ENCODE peak calls at places on chromosomes 1 and 21, in nine cellular contexts. B is fibroblast of mammary gland, C is fibroblast of lung, Z is H1, K is kidney, P is ovary, Q is cardiac fibroblast, I is mammary epithelial cell, J is heart left ventricle. V is an unnamed sample.
A peak's percentile ranks its signal among the peaks of the same experiment; 100 is the strongest.

GRCh38 chr1:179230251-179230650 is 774 bp upstream of the ABL2 start:
- DNase-seq in B (peak; percentile 83), C (peak; percentile 69), Z (no peak), K (no peak), P (no peak), Q (peak; percentile 35), I (peak; percentile 32), J (no peak), V (no peak)

GRCh38 chr1:213564215-213564659 is 423.5 kb upstream of the PROX1 start:
- DNase-seq in B (peak; percentile 4), C (no peak), Z (no peak), K (no peak), P (no peak), Q (no peak), I (peak; percentile 34), J (no peak), V (no peak)

GRCh38 chr1:62371375-62371774 is 52.1 kb upstream of the KANK4 start:
- DNase-seq in B (no peak), C (no peak), Z (no peak), K (no peak), P (no peak), Q (no peak), I (no peak), J (no peak), V (no peak)

GRCh38 chr1:214123061-214123784 is 135.4 kb downstream of the PROX1 start:
- DNase-seq in B (peak; percentile 69), C (peak; percentile 76), Z (no peak), K (no peak), P (peak; percentile 33), Q (peak; percentile 79), I (peak; percentile 46), J (peak; percentile 51), V (peak; percentile 39)

GRCh38 chr1:185058886-185059285 is 13.5 kb downstream of the RNF2 start:
- DNase-seq in B (no peak), C (no peak), Z (no peak), K (no peak), P (no peak), Q (peak; percentile 55), I (no peak), J (no peak), V (no peak)

GRCh38 chr1:179706339-179706941 is 36.7 kb upstream of the FAM163A start:
- DNase-seq in B (peak; percentile 64), C (peak; percentile 74), Z (peak; percentile 63), K (no peak), P (peak; percentile 54), Q (peak; percentile 83), I (peak; percentile 32), J (peak; percentile 44), V (no peak)

GRCh38 chr1:230321341-230321740 is 104.8 kb downstream of the PGBD5 start:
- DNase-seq in B (no peak), C (no peak), Z (no peak), K (peak; percentile 33), P (no peak), Q (no peak), I (no peak), J (no peak), V (no peak)

GRCh38 chr1:3149277-3149676 is 80.3 kb downstream of the PRDM16 start:
- DNase-seq in B (no peak), C (no peak), Z (no peak), K (no peak), P (no peak), Q (no peak), I (no peak), J (no peak), V (no peak)

GRCh38 chr1:63807063-63807462 is 33.2 kb downstream of the ROR1 start:
- DNase-seq in B (no peak), C (no peak), Z (no peak), K (no peak), P (no peak), Q (no peak), I (no peak), J (no peak), V (no peak)

GRCh38 chr1:92832537-92833160 is 809 bp downstream of the RPL5 start:
- DNase-seq in B (no peak), C (peak; percentile 30), Z (no peak), K (no peak), P (no peak), Q (peak; percentile 38), I (no peak), J (no peak), V (no peak)

GRCh38 chr1:204261746-204262505 is 48.1 kb upstream of the GOLT1A start:
- DNase-seq in B (peak; percentile 69), C (peak; percentile 56), Z (no peak), K (peak; percentile 29), P (no peak), Q (peak; percentile 46), I (peak; percentile 29), J (no peak), V (no peak)

GRCh38 chr1:7770939-7771672 is at the start of gene VAMP3:
- DNase-seq in B (peak; percentile 68), C (peak; percentile 78), Z (peak; percentile 97), K (peak; percentile 96), P (peak; percentile 91), Q (peak; percentile 86), I (peak; percentile 79), J (peak; percentile 90), V (peak; percentile 32)

GRCh38 chr21:17726047-17726446 is 93.1 kb downstream of the C21orf91 start:
- DNase-seq in B (peak; percentile 2), C (no peak), Z (no peak), K (no peak), P (no peak), Q (no peak), I (no peak), J (no peak), V (no peak)

DNA sequence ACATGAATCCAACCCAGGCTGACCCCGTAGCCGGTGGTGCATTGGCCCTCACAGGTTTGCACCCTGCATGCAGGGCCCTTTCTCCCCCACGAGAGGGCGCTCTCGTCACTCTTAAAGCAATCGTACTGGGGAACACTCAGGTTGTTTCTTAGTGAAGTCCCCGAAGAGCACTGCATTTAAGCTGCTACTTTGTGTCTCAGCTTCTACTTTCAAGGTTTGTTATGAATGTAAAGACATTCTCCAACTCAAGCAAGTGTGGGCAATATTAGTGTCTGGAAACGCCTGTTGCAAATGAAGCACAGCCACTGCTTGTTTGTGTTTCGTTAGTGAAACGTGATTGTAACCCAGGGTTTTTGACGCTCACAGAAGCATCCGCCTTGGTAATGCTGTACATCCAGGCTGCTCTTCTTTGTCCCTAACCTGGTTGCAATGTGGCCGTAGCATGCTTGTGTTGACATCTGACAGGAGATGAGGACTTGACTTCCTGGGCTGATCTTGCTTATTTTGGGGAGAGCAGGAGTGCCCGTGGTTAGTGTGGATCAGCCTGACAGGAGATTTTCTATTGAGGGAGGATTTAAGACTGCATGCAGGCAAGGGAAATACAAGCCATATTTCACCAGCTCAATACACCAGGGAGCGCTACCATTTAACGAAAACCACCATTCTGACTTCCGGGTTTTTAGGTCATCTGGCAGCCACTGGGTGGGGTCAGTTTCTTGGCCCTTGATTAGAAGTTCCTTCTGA is 79.8 kb downstream of the ST6GALNAC3 start:
- DNase-seq in B (peak; percentile 68), C (peak; percentile 77), Z (peak; percentile 91), K (peak; percentile 88), P (peak; percentile 75), Q (peak; percentile 74), I (peak; percentile 55), J (peak; percentile 69), V (no peak)
- H3K4me3 ChIP-seq in B (peak overlapping the region; percentile 34), C (peak overlapping the region; percentile 27), Z (no peak overlapping the region), K (peak overlapping the region; percentile 65), P (peak overlapping the region; percentile 14), Q (no peak overlapping the region), I (peak overlapping the region; percentile 41), J (peak overlapping the region; percentile 53), V (peak overlapping the region; percentile 30)

GRCh38 chr1:57067863-57068262 is 102.0 kb upstream of the C8B start:
- DNase-seq in B (peak; percentile 3), C (no peak), Z (no peak), K (no peak), P (no peak), Q (peak; percentile 5), I (no peak), J (peak; percentile 36), V (peak; percentile 25)

GRCh38 chr1:57066980-57067615 is 101.3 kb upstream of the C8B start:
- DNase-seq in B (no peak), C (no peak), Z (no peak), K (no peak), P (no peak), Q (no peak), I (no peak), J (no peak), V (no peak)

GRCh38 chr1:57072775-57073174 is 107.0 kb upstream of the C8B start:
- DNase-seq in B (peak; percentile 1), C (no peak), Z (peak; percentile 55), K (no peak), P (no peak), Q (no peak), I (no peak), J (no peak), V (no peak)
- TF ChIP-seq CTCF in B (peak; percentile 22), C (no peak), Z (no peak), K (no peak), P (no peak), Q (no peak), I (no peak), J (no peak), V (no peak)

GRCh38 chr1:10699470-10699835 is 97.0 kb downstream of the CASZ1 start:
- DNase-seq in B (no peak), C (no peak), Z (no peak), K (no peak), P (no peak), Q (no peak), I (no peak), J (no peak), V (no peak)
- H3K4me3 ChIP-seq in B (no peak overlapping the region), C (no peak overlapping the region), Z (no peak overlapping the region), K (no peak overlapping the region), P (no peak overlapping the region), Q (no peak overlapping the region), I (no peak overlapping the region), J (no peak overlapping the region), V (no peak overlapping the region)

GRCh38 chr1:223109581-223110026 is 33.4 kb downstream of the TLR5 start:
- DNase-seq in B (no peak), C (no peak), Z (no peak), K (no peak), P (no peak), Q (peak; percentile 15), I (peak; percentile 37), J (no peak), V (no peak)

GRCh38 chr1:223105568-223105967 is 37.5 kb downstream of the TLR5 start:
- DNase-seq in B (no peak), C (no peak), Z (no peak), K (no peak), P (no peak), Q (no peak), I (no peak), J (no peak), V (no peak)

GRCh38 chr1:223102797-223103533 is 40.1 kb downstream of the TLR5 start:
- DNase-seq in B (no peak), C (no peak), Z (no peak), K (no peak), P (no peak), Q (peak; percentile 11), I (peak; percentile 7), J (peak; percentile 36), V (no peak)

GRCh38 chr1:223110963-223111362 is 32.1 kb downstream of the TLR5 start:
- DNase-seq in B (no peak), C (no peak), Z (no peak), K (no peak), P (no peak), Q (no peak), I (no peak), J (no peak), V (no peak)

DNA sequence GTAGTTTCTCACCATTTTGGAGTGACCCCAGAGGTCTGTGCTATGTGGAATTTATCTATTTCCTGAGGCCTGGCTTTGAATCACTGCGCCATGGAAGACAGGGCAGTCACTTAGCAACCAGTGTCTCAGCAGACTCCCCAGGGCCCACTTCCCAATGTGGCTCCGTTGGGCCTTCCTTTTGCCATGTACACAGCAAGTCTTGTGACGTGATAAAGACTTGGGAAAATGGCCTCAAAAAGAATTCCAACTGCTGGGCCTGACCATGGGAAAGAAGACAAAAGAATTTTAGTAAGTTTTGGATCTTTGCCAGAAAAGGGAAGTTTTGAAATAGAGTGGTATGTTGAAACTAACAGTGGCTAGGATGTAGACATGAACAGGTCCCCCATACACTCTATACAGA is 36.2 kb downstream of the TLR5 start:
- DNase-seq in B (peak; percentile 25), C (peak; percentile 26), Z (no peak), K (no peak), P (no peak), Q (peak; percentile 92), I (no peak), J (no peak), V (no peak)
- TF ChIP-seq CTCF in B (no peak), C (no peak), Z (no peak), K (no peak), P (no peak), Q (no peak), I (no peak), J (no peak), V (no peak)

V was measured in retinal pigment epithelial cell.